ENCODE peak calls at places on chromosomes 2 and 18, in ten cellular contexts. One of them, this sample, is unnamed.

GRCh38 chr2:10709290-10709939 is 12.0 kb upstream of the ATP6V1C2 start:
- DNase-seq in cardiac muscle cell: peak; percentile 37
- DNase-seq in foreskin fibroblast: no peak
- DNase-seq in PC-9: no peak
- DNase-seq in CD8-positive, alpha-beta T cell: no peak
- DNase-seq in fibroblast of the aortic adventitia: peak; percentile 21
- DNase-seq in PC-3: peak; percentile 76
- DNase-seq in tibial nerve: no peak
- DNase-seq in keratinocyte: no peak
- DNase-seq in OCI-LY7: peak; percentile 12
- DNase-seq in this sample: peak; percentile 36

GRCh38 chr2:3427272-3427671 is 47.8 kb downstream of the TRAPPC12 start:
- DNase-seq in cardiac muscle cell: no peak
- DNase-seq in foreskin fibroblast: no peak
- DNase-seq in PC-9: no peak
- DNase-seq in CD8-positive, alpha-beta T cell: no peak
- DNase-seq in fibroblast of the aortic adventitia: no peak
- DNase-seq in PC-3: no peak
- DNase-seq in tibial nerve: no peak
- DNase-seq in keratinocyte: no peak
- DNase-seq in OCI-LY7: no peak
- DNase-seq in this sample: no peak

GRCh38 chr2:198316852-198317395 is 512.5 kb downstream of the PLCL1 start:
- DNase-seq in cardiac muscle cell: no peak
- DNase-seq in foreskin fibroblast: no peak
- DNase-seq in PC-9: no peak
- DNase-seq in CD8-positive, alpha-beta T cell: no peak
- DNase-seq in fibroblast of the aortic adventitia: no peak
- DNase-seq in PC-3: no peak
- DNase-seq in tibial nerve: no peak
- DNase-seq in keratinocyte: no peak
- DNase-seq in OCI-LY7: no peak
- DNase-seq in this sample: no peak

GRCh38 chr2:24856791-24857211 is 63.2 kb downstream of the ADCY3 start:
- DNase-seq in cardiac muscle cell: no peak
- DNase-seq in foreskin fibroblast: no peak
- DNase-seq in PC-9: no peak
- DNase-seq in CD8-positive, alpha-beta T cell: no peak
- DNase-seq in fibroblast of the aortic adventitia: peak; percentile 23
- DNase-seq in PC-3: no peak
- DNase-seq in tibial nerve: no peak
- DNase-seq in keratinocyte: no peak
- DNase-seq in OCI-LY7: no peak
- DNase-seq in this sample: peak; percentile 9

GRCh38 chr2:109345091-109345490 is 216.1 kb downstream of the SH3RF3 start:
- DNase-seq in cardiac muscle cell: no peak
- DNase-seq in foreskin fibroblast: no peak
- DNase-seq in PC-9: no peak
- DNase-seq in CD8-positive, alpha-beta T cell: no peak
- DNase-seq in fibroblast of the aortic adventitia: no peak
- DNase-seq in PC-3: no peak
- DNase-seq in tibial nerve: no peak
- DNase-seq in keratinocyte: no peak
- DNase-seq in OCI-LY7: no peak
- DNase-seq in this sample: no peak

GRCh38 chr2:36525245-36525644 is 72.7 kb downstream of the FEZ2 start:
- DNase-seq in cardiac muscle cell: no peak
- DNase-seq in foreskin fibroblast: no peak
- DNase-seq in PC-9: no peak
- DNase-seq in CD8-positive, alpha-beta T cell: no peak
- DNase-seq in fibroblast of the aortic adventitia: no peak
- DNase-seq in PC-3: no peak
- DNase-seq in tibial nerve: no peak
- DNase-seq in keratinocyte: no peak
- DNase-seq in OCI-LY7: no peak
- DNase-seq in this sample: no peak

GRCh38 chr18:50895350-50896045 is 16.6 kb downstream of the ME2 start:
- DNase-seq in cardiac muscle cell: no peak
- DNase-seq in foreskin fibroblast: no peak
- DNase-seq in PC-9: no peak
- DNase-seq in CD8-positive, alpha-beta T cell: no peak
- DNase-seq in fibroblast of the aortic adventitia: no peak
- DNase-seq in PC-3: no peak
- DNase-seq in tibial nerve: no peak
- DNase-seq in keratinocyte: no peak
- DNase-seq in OCI-LY7: no peak
- DNase-seq in this sample: no peak

GRCh38 chr2:177651833-177652232 is 259.3 kb downstream of the AGPS start:
- DNase-seq in cardiac muscle cell: peak; percentile 10
- DNase-seq in foreskin fibroblast: no peak
- DNase-seq in PC-9: no peak
- DNase-seq in CD8-positive, alpha-beta T cell: no peak
- DNase-seq in fibroblast of the aortic adventitia: no peak
- DNase-seq in PC-3: no peak
- DNase-seq in tibial nerve: no peak
- DNase-seq in keratinocyte: no peak
- DNase-seq in OCI-LY7: no peak
- DNase-seq in this sample: no peak

GRCh38 chr18:55337908-55338521 is 250.0 kb downstream of the TCF4 start:
- DNase-seq in cardiac muscle cell: no peak
- DNase-seq in foreskin fibroblast: no peak
- DNase-seq in PC-9: no peak
- DNase-seq in CD8-positive, alpha-beta T cell: no peak
- DNase-seq in fibroblast of the aortic adventitia: no peak
- DNase-seq in PC-3: no peak
- DNase-seq in tibial nerve: no peak
- DNase-seq in keratinocyte: no peak
- DNase-seq in OCI-LY7: no peak
- DNase-seq in this sample: peak; percentile 53

GRCh38 chr2:19691892-19692291 is 209.9 kb downstream of the TTC32 start:
- DNase-seq in cardiac muscle cell: no peak
- DNase-seq in foreskin fibroblast: no peak
- DNase-seq in PC-9: no peak
- DNase-seq in CD8-positive, alpha-beta T cell: no peak
- DNase-seq in fibroblast of the aortic adventitia: no peak
- DNase-seq in PC-3: no peak
- DNase-seq in tibial nerve: no peak
- DNase-seq in keratinocyte: no peak
- DNase-seq in OCI-LY7: no peak
- DNase-seq in this sample: no peak

GRCh38 chr2:86223682-86224560 is 24.7 kb downstream of the MRPL35 start:
- DNase-seq in cardiac muscle cell: no peak
- DNase-seq in foreskin fibroblast: peak; percentile 46
- DNase-seq in PC-9: no peak
- DNase-seq in CD8-positive, alpha-beta T cell: no peak
- DNase-seq in fibroblast of the aortic adventitia: peak; percentile 81
- DNase-seq in PC-3: no peak
- DNase-seq in tibial nerve: no peak
- DNase-seq in keratinocyte: no peak
- DNase-seq in OCI-LY7: no peak
- DNase-seq in this sample: peak; percentile 32

GRCh38 chr2:164430166-164430783 is 191.0 kb downstream of the GRB14 start:
- DNase-seq in cardiac muscle cell: peak; percentile 65
- DNase-seq in foreskin fibroblast: peak; percentile 0
- DNase-seq in PC-9: no peak
- DNase-seq in CD8-positive, alpha-beta T cell: no peak
- DNase-seq in fibroblast of the aortic adventitia: peak; percentile 66
- DNase-seq in PC-3: peak; percentile 64
- DNase-seq in tibial nerve: no peak
- DNase-seq in keratinocyte: no peak
- DNase-seq in OCI-LY7: peak; percentile 19
- DNase-seq in this sample: peak; percentile 69

GRCh38 chr2:79200762-79201161 is 41.2 kb upstream of the REG3A start:
- DNase-seq in cardiac muscle cell: no peak
- DNase-seq in foreskin fibroblast: no peak
- DNase-seq in PC-9: no peak
- DNase-seq in CD8-positive, alpha-beta T cell: no peak
- DNase-seq in fibroblast of the aortic adventitia: no peak
- DNase-seq in PC-3: no peak
- DNase-seq in tibial nerve: no peak
- DNase-seq in keratinocyte: no peak
- DNase-seq in OCI-LY7: no peak
- DNase-seq in this sample: no peak

GRCh38 chr18:68449292-68449691 is 265.6 kb downstream of the TMX3 start:
- DNase-seq in cardiac muscle cell: no peak
- DNase-seq in foreskin fibroblast: peak; percentile 80
- DNase-seq in PC-9: no peak
- DNase-seq in CD8-positive, alpha-beta T cell: no peak
- DNase-seq in fibroblast of the aortic adventitia: peak; percentile 90
- DNase-seq in PC-3: peak; percentile 74
- DNase-seq in tibial nerve: no peak
- DNase-seq in keratinocyte: no peak
- DNase-seq in OCI-LY7: no peak
- DNase-seq in this sample: peak; percentile 82

GRCh38 chr2:121128741-121129659 is 156.0 kb downstream of the TFCP2L1 start:
- DNase-seq in cardiac muscle cell: peak; percentile 68
- DNase-seq in foreskin fibroblast: no peak
- DNase-seq in PC-9: peak; percentile 82
- DNase-seq in CD8-positive, alpha-beta T cell: no peak
- DNase-seq in fibroblast of the aortic adventitia: peak; percentile 1
- DNase-seq in PC-3: peak; percentile 80
- DNase-seq in tibial nerve: no peak
- DNase-seq in keratinocyte: no peak
- DNase-seq in OCI-LY7: peak; percentile 20
- DNase-seq in this sample: peak; percentile 37

GRCh38 chr2:5479265-5479928 is 212.8 kb upstream of the SOX11 start:
- DNase-seq in cardiac muscle cell: no peak
- DNase-seq in foreskin fibroblast: no peak
- DNase-seq in PC-9: no peak
- DNase-seq in CD8-positive, alpha-beta T cell: no peak
- DNase-seq in fibroblast of the aortic adventitia: no peak
- DNase-seq in PC-3: no peak
- DNase-seq in tibial nerve: no peak
- DNase-seq in keratinocyte: no peak
- DNase-seq in OCI-LY7: no peak
- DNase-seq in this sample: no peak

GRCh38 chr18:59779979-59780378 is 82.8 kb upstream of the CCBE1 start:
- DNase-seq in cardiac muscle cell: no peak
- DNase-seq in foreskin fibroblast: peak; percentile 72
- DNase-seq in PC-9: peak; percentile 92
- DNase-seq in CD8-positive, alpha-beta T cell: no peak
- DNase-seq in fibroblast of the aortic adventitia: peak; percentile 86
- DNase-seq in PC-3: peak; percentile 90
- DNase-seq in tibial nerve: no peak
- DNase-seq in keratinocyte: peak; percentile 69
- DNase-seq in OCI-LY7: no peak
- DNase-seq in this sample: peak; percentile 78

GRCh38 chr2:9556121-9556869 is 665 bp upstream of the ADAM17 start:
- DNase-seq in cardiac muscle cell: no peak
- DNase-seq in foreskin fibroblast: no peak
- DNase-seq in PC-9: no peak
- DNase-seq in CD8-positive, alpha-beta T cell: no peak
- DNase-seq in fibroblast of the aortic adventitia: peak; percentile 51
- DNase-seq in PC-3: peak; percentile 46
- DNase-seq in tibial nerve: no peak
- DNase-seq in keratinocyte: no peak
- DNase-seq in OCI-LY7: peak; percentile 61
- DNase-seq in this sample: peak; percentile 47

GRCh38 chr2:81136296-81136695 is 831.7 kb upstream of the LRRTM1 start:
- DNase-seq in cardiac muscle cell: no peak
- DNase-seq in foreskin fibroblast: no peak
- DNase-seq in PC-9: no peak
- DNase-seq in CD8-positive, alpha-beta T cell: no peak
- DNase-seq in fibroblast of the aortic adventitia: no peak
- DNase-seq in PC-3: no peak
- DNase-seq in tibial nerve: no peak
- DNase-seq in keratinocyte: no peak
- DNase-seq in OCI-LY7: no peak
- DNase-seq in this sample: no peak
- H3K4me3 ChIP-seq in cardiac muscle cell: no peak overlapping the region
- H3K4me3 ChIP-seq in foreskin fibroblast: no peak overlapping the region
- H3K4me3 ChIP-seq in PC-9: no peak overlapping the region
- H3K4me3 ChIP-seq in CD8-positive, alpha-beta T cell: no peak overlapping the region
- H3K4me3 ChIP-seq in fibroblast of the aortic adventitia: no peak overlapping the region
- H3K4me3 ChIP-seq in PC-3: no peak overlapping the region
- H3K4me3 ChIP-seq in tibial nerve: no peak overlapping the region
- H3K4me3 ChIP-seq in keratinocyte: no peak overlapping the region
- H3K4me3 ChIP-seq in OCI-LY7: no peak overlapping the region
- H3K4me3 ChIP-seq in this sample: no peak overlapping the region

DNA sequence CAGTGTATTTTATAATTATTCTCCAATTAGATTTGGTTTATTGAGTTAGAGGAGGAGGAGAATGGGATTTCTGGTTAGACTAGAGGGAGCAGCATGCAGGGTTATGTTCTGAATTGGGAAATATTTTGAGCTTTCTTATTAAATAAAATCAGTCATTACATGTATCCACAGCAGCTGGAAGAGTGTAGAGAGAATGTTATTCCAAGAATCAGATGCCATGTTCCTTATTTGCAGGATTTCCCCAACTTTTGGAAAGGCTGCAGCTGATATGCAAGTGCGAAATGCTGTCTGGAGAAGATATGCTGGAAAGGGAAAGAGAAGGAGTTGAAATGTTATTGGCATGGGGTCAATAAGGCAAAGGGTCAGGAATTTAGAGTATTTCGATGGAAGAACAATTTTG is 255.8 kb downstream of the MTX2 start:
- DNase-seq in cardiac muscle cell: no peak
- DNase-seq in foreskin fibroblast: no peak
- DNase-seq in PC-9: no peak
- DNase-seq in CD8-positive, alpha-beta T cell: no peak
- DNase-seq in fibroblast of the aortic adventitia: peak; percentile 7
- DNase-seq in PC-3: no peak
- DNase-seq in tibial nerve: no peak
- DNase-seq in keratinocyte: no peak
- DNase-seq in OCI-LY7: no peak
- DNase-seq in this sample: peak; percentile 38
- TF ChIP-seq CTCF in cardiac muscle cell: no peak
- TF ChIP-seq CTCF in foreskin fibroblast: no peak
- TF ChIP-seq CTCF in PC-9: no peak
- TF ChIP-seq CTCF in CD8-positive, alpha-beta T cell: no peak
- TF ChIP-seq CTCF in fibroblast of the aortic adventitia: no peak
- TF ChIP-seq CTCF in PC-3: no peak
- TF ChIP-seq CTCF in tibial nerve: no peak
- TF ChIP-seq CTCF in keratinocyte: no peak
- TF ChIP-seq CTCF in OCI-LY7: no peak
- TF ChIP-seq CTCF in this sample: no peak

DNA sequence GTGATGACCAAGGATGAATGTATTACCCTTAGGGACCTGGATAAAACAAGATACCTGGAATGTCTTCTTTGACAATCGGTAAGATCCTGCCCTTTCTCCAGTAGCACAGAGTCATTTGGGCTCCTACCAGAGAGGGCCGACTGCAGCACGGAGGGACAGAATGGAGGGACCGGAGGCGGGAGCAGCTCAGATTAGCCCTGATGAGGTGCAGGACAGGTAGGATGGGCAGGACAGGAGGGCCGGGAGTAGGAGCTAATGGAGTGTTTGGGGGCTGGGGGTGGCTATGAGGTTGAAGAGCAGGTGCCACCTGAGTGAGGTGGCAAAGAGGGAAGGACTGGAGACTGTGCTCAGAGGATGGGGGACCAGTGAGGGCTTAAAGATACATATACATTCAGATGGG is 9.9 kb upstream of the PRELID3A start:
- DNase-seq in cardiac muscle cell: no peak
- DNase-seq in foreskin fibroblast: no peak
- DNase-seq in PC-9: no peak
- DNase-seq in CD8-positive, alpha-beta T cell: no peak
- DNase-seq in fibroblast of the aortic adventitia: no peak
- DNase-seq in PC-3: no peak
- DNase-seq in tibial nerve: no peak
- DNase-seq in keratinocyte: no peak
- DNase-seq in OCI-LY7: no peak
- DNase-seq in this sample: no peak
- H3K4me3 ChIP-seq in cardiac muscle cell: no peak overlapping the region
- H3K4me3 ChIP-seq in foreskin fibroblast: no peak overlapping the region
- H3K4me3 ChIP-seq in PC-9: no peak overlapping the region
- H3K4me3 ChIP-seq in CD8-positive, alpha-beta T cell: no peak overlapping the region
- H3K4me3 ChIP-seq in fibroblast of the aortic adventitia: no peak overlapping the region
- H3K4me3 ChIP-seq in PC-3: no peak overlapping the region
- H3K4me3 ChIP-seq in tibial nerve: no peak overlapping the region
- H3K4me3 ChIP-seq in keratinocyte: no peak overlapping the region
- H3K4me3 ChIP-seq in OCI-LY7: no peak overlapping the region
- H3K4me3 ChIP-seq in this sample: no peak overlapping the region

GRCh38 chr2:174492963-174493431 is 6.2 kb upstream of the GPR155 start:
- DNase-seq in cardiac muscle cell: no peak
- DNase-seq in foreskin fibroblast: no peak
- DNase-seq in PC-9: no peak
- DNase-seq in CD8-positive, alpha-beta T cell: peak; percentile 74
- DNase-seq in fibroblast of the aortic adventitia: peak; percentile 4
- DNase-seq in PC-3: no peak
- DNase-seq in tibial nerve: no peak
- DNase-seq in keratinocyte: no peak
- DNase-seq in OCI-LY7: peak; percentile 65
- DNase-seq in this sample: no peak
- TF ChIP-seq CTCF in cardiac muscle cell: no peak
- TF ChIP-seq CTCF in foreskin fibroblast: no peak
- TF ChIP-seq CTCF in PC-9: no peak
- TF ChIP-seq CTCF in CD8-positive, alpha-beta T cell: no peak
- TF ChIP-seq CTCF in fibroblast of the aortic adventitia: no peak
- TF ChIP-seq CTCF in PC-3: no peak
- TF ChIP-seq CTCF in tibial nerve: no peak
- TF ChIP-seq CTCF in keratinocyte: no peak
- TF ChIP-seq CTCF in OCI-LY7: no peak
- TF ChIP-seq CTCF in this sample: no peak

This sample was measured in cardiac fibroblast.